ENCODE peak calls at places on chromosomes 11 and 22, in eight cellular contexts. M is NCI-H748 treated with DMSO at 0.1 percent for 48 hours; G is cardiac muscle cell; X is NCI-H2081; S is NCI-H446; J is dermis blood vessel endothelial cell; H is activated CD4-positive, alpha-beta T cell treated with anti-CD3 and anti-CD28 coated beads, Interleukin-2, amount 50 U/mL, for 24 hours; D is stromal cell of bone marrow. N is an unnamed sample.

GRCh38 chr11:64544616-64545296 is 46.3 kb upstream of the SLC22A12 start:
- DNase-seq in G (no peak), D (no peak), S (no peak), X (no peak), H (no peak), M (no peak), J (no peak), N (no peak)

GRCh38 chr11:58926251-58926650 is 13.0 kb upstream of the GLYATL1 start:
- DNase-seq in X (peak; percentile 49), G (no peak), J (no peak), S (no peak), M (peak; percentile 80), H (no peak), D (no peak), N (no peak)

GRCh38 chr11:35005156-35005780 is 88.8 kb downstream of the PDHX start:
- DNase-seq in H (no peak), X (no peak), J (no peak), D (no peak), G (no peak), M (no peak), S (peak; percentile 80), N (no peak)

GRCh38 chr22:28706845-28707244 is 27.2 kb upstream of the TTC28 start:
- DNase-seq in S (no peak), H (no peak), X (no peak), D (no peak), J (no peak), M (no peak), G (no peak), N (no peak)

GRCh38 chr22:27996981-27997380 is 77.9 kb upstream of the PITPNB start:
- DNase-seq in J (no peak), X (peak; percentile 15), M (no peak), H (no peak), S (no peak), G (no peak), D (no peak), N (no peak)

GRCh38 chr11:128086794-128087193 is 500.6 kb downstream of the ETS1 start:
- DNase-seq in D (no peak), M (no peak), S (no peak), G (no peak), X (no peak), H (no peak), J (no peak), N (no peak)

GRCh38 chr22:23065069-23065451 is 5.3 kb upstream of the GNAZ start:
- DNase-seq in X (no peak), J (no peak), M (no peak), H (no peak), S (no peak), D (no peak), G (no peak), N (no peak)

GRCh38 chr11:66857234-66857926 is 516 bp downstream of the LRFN4 start:
- DNase-seq in D (no peak), M (no peak), J (no peak), H (no peak), G (no peak), S (no peak), X (peak; percentile 20), N (no peak)

GRCh38 chr11:116948375-116948774 is 111.0 kb upstream of the APOA1 start:
- DNase-seq in J (no peak), M (no peak), G (no peak), S (no peak), X (no peak), H (no peak), D (no peak), N (no peak)

GRCh38 chr22:19765477-19766234 is 5.1 kb downstream of the TBX1 start:
- DNase-seq in D (no peak), J (no peak), X (no peak), H (no peak), S (no peak), G (no peak), M (no peak), N (no peak)

GRCh38 chr11:130827697-130828377 is 88.4 kb downstream of the SNX19 start:
- DNase-seq in S (peak; percentile 10), X (no peak), M (no peak), H (no peak), G (peak; percentile 85), J (peak; percentile 84), D (peak; percentile 69), N (no peak)

GRCh38 chr22:50489363-50490243 is 2.9 kb downstream of the MIOX start:
- DNase-seq in D (no peak), H (no peak), X (no peak), G (no peak), J (no peak), M (no peak), S (no peak), N (no peak)

GRCh38 chr22:36425977-36426523 is 38.3 kb upstream of the MYH9 start:
- DNase-seq in M (no peak), D (no peak), S (no peak), H (no peak), G (peak; percentile 55), X (no peak), J (peak; percentile 43), N (no peak)

GRCh38 chr11:205221-206001 is 1.8 kb downstream of the BET1L start:
- DNase-seq in D (no peak), J (no peak), X (no peak), S (no peak), M (no peak), G (no peak), H (no peak), N (no peak)

GRCh38 chr11:48093795-48094642 is 113.7 kb downstream of the PTPRJ start:
- DNase-seq in M (no peak), S (peak; percentile 65), D (no peak), G (peak; percentile 66), H (no peak), J (no peak), X (peak; percentile 42), N (no peak)

GRCh38 chr11:8748317-8748716 is 65.7 kb downstream of the RPL27A start:
- DNase-seq in S (no peak), X (no peak), G (no peak), M (no peak), D (no peak), J (no peak), H (no peak), N (no peak)

GRCh38 chr22:43289976-43290663 is 53.1 kb downstream of the SCUBE1 start:
- DNase-seq in G (no peak), X (peak; percentile 29), M (no peak), S (peak; percentile 70), D (no peak), J (no peak), H (no peak), N (no peak)

N was measured in nucleus accumbens.